ENCODE peak calls at places on chromosomes 1 and 21, in seven cellular contexts. One of them, this sample, is unnamed.
A peak's percentile ranks its signal among the peaks of the same experiment; 100 is the strongest.

GRCh38 chr1:228735871-228736586 is 750 bp downstream of the RHOU start:
- DNase-seq in AG09309: no peak
- DNase-seq in neural progenitor cell: peak; percentile 58
- DNase-seq in mucosa of descending colon: peak; percentile 66
- DNase-seq in IMR-90: peak; percentile 15
- DNase-seq in RWPE1: peak; percentile 5
- DNase-seq in OCI-LY7: no peak
- DNase-seq in this sample: no peak

GRCh38 chr1:5728956-5729355 is 263.3 kb downstream of the NPHP4 start:
- DNase-seq in AG09309: no peak
- DNase-seq in neural progenitor cell: no peak
- DNase-seq in mucosa of descending colon: no peak
- DNase-seq in IMR-90: no peak
- DNase-seq in RWPE1: no peak
- DNase-seq in OCI-LY7: no peak
- DNase-seq in this sample: no peak

GRCh38 chr1:221923921-221924598 is 182.2 kb upstream of the DUSP10 start:
- DNase-seq in AG09309: peak; percentile 71
- DNase-seq in neural progenitor cell: no peak
- DNase-seq in mucosa of descending colon: no peak
- DNase-seq in IMR-90: peak; percentile 59
- DNase-seq in RWPE1: no peak
- DNase-seq in OCI-LY7: no peak
- DNase-seq in this sample: no peak

GRCh38 chr1:118300808-118301207 is 115.8 kb upstream of the SPAG17 start:
- DNase-seq in AG09309: no peak
- DNase-seq in neural progenitor cell: peak; percentile 22
- DNase-seq in mucosa of descending colon: no peak
- DNase-seq in IMR-90: no peak
- DNase-seq in RWPE1: no peak
- DNase-seq in OCI-LY7: no peak
- DNase-seq in this sample: no peak

GRCh38 chr1:226816585-226816984 is 53.8 kb upstream of the PSEN2 start:
- DNase-seq in AG09309: no peak
- DNase-seq in neural progenitor cell: no peak
- DNase-seq in mucosa of descending colon: no peak
- DNase-seq in IMR-90: peak; percentile 84
- DNase-seq in RWPE1: no peak
- DNase-seq in OCI-LY7: no peak
- DNase-seq in this sample: no peak

GRCh38 chr1:4970532-4970931 is 316.1 kb downstream of the AJAP1 start:
- DNase-seq in AG09309: no peak
- DNase-seq in neural progenitor cell: no peak
- DNase-seq in mucosa of descending colon: no peak
- DNase-seq in IMR-90: no peak
- DNase-seq in RWPE1: no peak
- DNase-seq in OCI-LY7: no peak
- DNase-seq in this sample: no peak

GRCh38 chr1:89198500-89199072 is at the start of gene GBP4:
- DNase-seq in AG09309: peak; percentile 8
- DNase-seq in neural progenitor cell: no peak
- DNase-seq in mucosa of descending colon: peak; percentile 76
- DNase-seq in IMR-90: peak; percentile 3
- DNase-seq in RWPE1: peak; percentile 15
- DNase-seq in OCI-LY7: no peak
- DNase-seq in this sample: no peak

GRCh38 chr1:25661043-25661807 is 44.6 kb downstream of the MAN1C1 start:
- DNase-seq in AG09309: no peak
- DNase-seq in neural progenitor cell: peak; percentile 58
- DNase-seq in mucosa of descending colon: no peak
- DNase-seq in IMR-90: peak; percentile 57
- DNase-seq in RWPE1: no peak
- DNase-seq in OCI-LY7: no peak
- DNase-seq in this sample: no peak

GRCh38 chr1:25707280-25708016 is 90.9 kb downstream of the MAN1C1 start:
- DNase-seq in AG09309: peak; percentile 44
- DNase-seq in neural progenitor cell: peak; percentile 50
- DNase-seq in mucosa of descending colon: no peak
- DNase-seq in IMR-90: peak; percentile 40
- DNase-seq in RWPE1: no peak
- DNase-seq in OCI-LY7: no peak
- DNase-seq in this sample: peak; percentile 59

GRCh38 chr1:152026895-152027294 is 9.9 kb downstream of the S100A11 start:
- DNase-seq in AG09309: no peak
- DNase-seq in neural progenitor cell: no peak
- DNase-seq in mucosa of descending colon: no peak
- DNase-seq in IMR-90: peak; percentile 48
- DNase-seq in RWPE1: no peak
- DNase-seq in OCI-LY7: no peak
- DNase-seq in this sample: no peak

GRCh38 chr21:45954271-45954670 is 27.3 kb upstream of the COL6A1 start:
- DNase-seq in AG09309: peak; percentile 42
- DNase-seq in neural progenitor cell: no peak
- DNase-seq in mucosa of descending colon: no peak
- DNase-seq in IMR-90: no peak
- DNase-seq in RWPE1: no peak
- DNase-seq in OCI-LY7: no peak
- DNase-seq in this sample: no peak
- TF ChIP-seq CTCF in AG09309: peak; percentile 53
- TF ChIP-seq CTCF in neural progenitor cell: peak; percentile 26
- TF ChIP-seq CTCF in mucosa of descending colon: no peak
- TF ChIP-seq CTCF in IMR-90: peak; percentile 15
- TF ChIP-seq CTCF in RWPE1: no peak
- TF ChIP-seq CTCF in OCI-LY7: no peak
- TF ChIP-seq CTCF in this sample: peak; percentile 54

GRCh38 chr21:45595574-45596295 is 47.8 kb upstream of the PCBP3 start:
- DNase-seq in AG09309: no peak
- DNase-seq in neural progenitor cell: no peak
- DNase-seq in mucosa of descending colon: no peak
- DNase-seq in IMR-90: no peak
- DNase-seq in RWPE1: no peak
- DNase-seq in OCI-LY7: no peak
- DNase-seq in this sample: no peak

GRCh38 chr21:45598666-45599065 is 44.9 kb upstream of the PCBP3 start:
- DNase-seq in AG09309: no peak
- DNase-seq in neural progenitor cell: no peak
- DNase-seq in mucosa of descending colon: no peak
- DNase-seq in IMR-90: no peak
- DNase-seq in RWPE1: no peak
- DNase-seq in OCI-LY7: no peak
- DNase-seq in this sample: no peak

GRCh38 chr21:45598109-45598508 is 45.4 kb upstream of the PCBP3 start:
- DNase-seq in AG09309: no peak
- DNase-seq in neural progenitor cell: no peak
- DNase-seq in mucosa of descending colon: no peak
- DNase-seq in IMR-90: no peak
- DNase-seq in RWPE1: no peak
- DNase-seq in OCI-LY7: no peak
- DNase-seq in this sample: no peak

GRCh38 chr21:45594721-45595489 is 48.6 kb upstream of the PCBP3 start:
- DNase-seq in AG09309: no peak
- DNase-seq in neural progenitor cell: no peak
- DNase-seq in mucosa of descending colon: no peak
- DNase-seq in IMR-90: no peak
- DNase-seq in RWPE1: no peak
- DNase-seq in OCI-LY7: no peak
- DNase-seq in this sample: no peak

DNA sequence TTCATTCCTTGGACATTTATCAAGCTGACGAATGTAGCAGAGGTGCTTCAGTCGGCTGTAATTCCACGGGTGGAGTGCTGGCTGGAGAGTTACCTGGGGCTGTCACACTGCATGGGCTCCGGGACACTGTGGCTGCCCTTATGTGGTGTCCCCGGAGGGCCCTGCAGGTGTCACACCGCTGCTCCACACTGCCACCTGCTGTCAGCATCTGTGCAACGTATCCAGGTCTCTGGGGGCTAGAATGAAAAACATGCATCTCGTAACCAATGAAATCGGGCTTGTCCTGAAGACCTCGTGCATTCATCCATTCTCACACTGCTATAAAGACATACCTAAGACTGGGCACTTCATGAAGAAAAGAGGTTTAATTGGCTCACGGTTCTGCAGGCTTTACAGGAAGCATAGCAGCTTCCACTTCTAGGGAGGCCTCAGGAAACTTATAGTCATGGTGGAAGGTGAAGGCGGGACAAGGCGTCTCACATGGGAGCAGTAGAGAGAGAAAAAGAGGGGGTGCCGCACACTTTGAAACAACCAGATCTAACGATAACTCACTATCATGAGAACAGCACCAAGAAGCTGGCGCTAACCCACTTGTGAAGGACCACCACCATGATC is 46.7 kb upstream of the PCBP3 start:
- DNase-seq in AG09309: no peak
- DNase-seq in neural progenitor cell: peak; percentile 83
- DNase-seq in mucosa of descending colon: peak; percentile 74
- DNase-seq in IMR-90: peak; percentile 28
- DNase-seq in RWPE1: peak; percentile 57
- DNase-seq in OCI-LY7: peak; percentile 73
- DNase-seq in this sample: no peak
- TF ChIP-seq CTCF in AG09309: peak; percentile 93
- TF ChIP-seq CTCF in neural progenitor cell: peak; percentile 85
- TF ChIP-seq CTCF in mucosa of descending colon: peak; percentile 79
- TF ChIP-seq CTCF in IMR-90: peak; percentile 82
- TF ChIP-seq CTCF in RWPE1: peak; percentile 85
- TF ChIP-seq CTCF in OCI-LY7: peak; percentile 84
- TF ChIP-seq CTCF in this sample: peak; percentile 87

DNA sequence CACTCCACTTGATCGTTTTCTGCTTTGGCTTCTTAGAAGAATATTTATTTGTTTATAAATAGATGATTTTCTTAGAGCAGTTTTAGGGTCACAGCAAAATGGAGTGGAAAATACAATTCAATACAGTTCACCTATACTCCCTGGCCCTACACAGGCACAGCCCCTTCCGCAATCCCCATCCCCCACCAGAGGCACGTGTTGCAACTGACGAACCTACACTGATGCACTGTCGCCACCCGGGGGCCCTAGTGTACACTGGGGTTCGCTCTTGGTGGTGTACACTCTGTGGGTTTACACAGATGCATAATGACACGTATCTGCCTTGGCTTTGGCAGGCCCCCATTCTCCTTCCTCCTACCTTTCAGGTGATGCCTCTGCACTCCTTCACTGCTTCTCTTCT is 8.0 kb downstream of the ECHDC2 start:
- DNase-seq in AG09309: no peak
- DNase-seq in neural progenitor cell: peak; percentile 68
- DNase-seq in mucosa of descending colon: no peak
- DNase-seq in IMR-90: no peak
- DNase-seq in RWPE1: no peak
- DNase-seq in OCI-LY7: peak; percentile 25
- DNase-seq in this sample: no peak
- TF ChIP-seq CTCF in AG09309: no peak
- TF ChIP-seq CTCF in neural progenitor cell: peak; percentile 48
- TF ChIP-seq CTCF in mucosa of descending colon: no peak
- TF ChIP-seq CTCF in IMR-90: no peak
- TF ChIP-seq CTCF in RWPE1: no peak
- TF ChIP-seq CTCF in OCI-LY7: peak; percentile 48
- TF ChIP-seq CTCF in this sample: no peak

GRCh38 chr1:206728588-206728987 is 42.0 kb upstream of the IL19 start:
- DNase-seq in AG09309: no peak
- DNase-seq in neural progenitor cell: no peak
- DNase-seq in mucosa of descending colon: no peak
- DNase-seq in IMR-90: no peak
- DNase-seq in RWPE1: no peak
- DNase-seq in OCI-LY7: no peak
- DNase-seq in this sample: no peak

GRCh38 chr1:206722751-206723499 is 38.2 kb downstream of the MAPKAPK2 start:
- DNase-seq in AG09309: no peak
- DNase-seq in neural progenitor cell: no peak
- DNase-seq in mucosa of descending colon: no peak
- DNase-seq in IMR-90: no peak
- DNase-seq in RWPE1: no peak
- DNase-seq in OCI-LY7: no peak
- DNase-seq in this sample: no peak

GRCh38 chr1:206723500-206724472 is 39.1 kb downstream of the MAPKAPK2 start:
- DNase-seq in AG09309: peak; percentile 78
- DNase-seq in neural progenitor cell: peak; percentile 34
- DNase-seq in mucosa of descending colon: no peak
- DNase-seq in IMR-90: peak; percentile 86
- DNase-seq in RWPE1: peak; percentile 92
- DNase-seq in OCI-LY7: no peak
- DNase-seq in this sample: peak; percentile 67

GRCh38 chr1:206727981-206728380 is 42.6 kb upstream of the IL19 start:
- DNase-seq in AG09309: no peak
- DNase-seq in neural progenitor cell: no peak
- DNase-seq in mucosa of descending colon: no peak
- DNase-seq in IMR-90: no peak
- DNase-seq in RWPE1: no peak
- DNase-seq in OCI-LY7: no peak
- DNase-seq in this sample: no peak

DNA sequence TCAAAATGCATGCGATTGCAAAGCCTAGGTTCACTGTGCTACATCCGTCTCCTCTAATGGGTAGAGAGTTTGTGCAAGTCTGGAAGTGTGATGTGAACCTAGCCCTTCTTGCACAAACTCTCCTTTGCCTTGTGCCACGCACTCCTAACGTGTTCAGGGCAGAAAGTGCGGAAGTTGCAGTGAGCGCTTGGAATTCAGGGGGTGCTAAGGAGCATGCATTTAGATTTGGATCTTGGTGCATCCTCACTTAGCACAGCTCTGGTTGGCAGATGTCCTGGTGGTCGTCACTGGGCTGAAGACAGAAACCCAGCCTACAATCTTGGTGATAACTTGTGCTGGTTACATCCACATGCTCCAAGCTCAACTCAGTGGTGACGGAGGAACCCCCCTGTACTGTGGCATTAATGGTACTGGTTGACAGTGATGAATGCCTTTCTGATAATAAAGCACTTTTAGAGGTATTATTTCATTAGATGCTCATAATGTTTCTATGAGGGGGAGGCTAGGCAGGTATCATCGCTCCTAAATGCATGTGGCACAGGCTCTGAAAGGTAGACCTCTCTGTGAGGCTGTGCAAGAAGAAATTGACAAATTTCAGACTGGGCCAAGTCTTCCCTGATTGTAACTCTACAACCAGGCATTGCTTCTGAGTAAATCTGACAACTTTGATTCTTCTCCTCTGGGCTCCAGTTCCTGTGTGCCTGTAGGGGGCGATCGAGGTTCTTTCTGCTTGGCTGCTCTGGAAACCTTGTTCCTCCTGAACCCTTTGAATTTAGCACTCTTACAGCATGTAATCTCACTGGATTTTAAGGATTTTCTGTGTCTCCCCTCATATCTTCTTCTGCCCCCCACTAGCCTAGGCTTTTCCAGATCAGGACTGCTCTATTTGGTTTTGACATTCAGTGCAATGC is 40.6 kb downstream of the MAPKAPK2 start:
- DNase-seq in AG09309: no peak
- DNase-seq in neural progenitor cell: peak; percentile 65
- DNase-seq in mucosa of descending colon: no peak
- DNase-seq in IMR-90: peak; percentile 51
- DNase-seq in RWPE1: no peak
- DNase-seq in OCI-LY7: peak; percentile 68
- DNase-seq in this sample: no peak
- TF ChIP-seq CTCF in AG09309: peak; percentile 79
- TF ChIP-seq CTCF in neural progenitor cell: peak; percentile 75
- TF ChIP-seq CTCF in mucosa of descending colon: peak; percentile 40
- TF ChIP-seq CTCF in IMR-90: peak; percentile 62
- TF ChIP-seq CTCF in RWPE1: no peak
- TF ChIP-seq CTCF in OCI-LY7: peak; percentile 84
- TF ChIP-seq CTCF in this sample: peak; percentile 72

GRCh38 chr1:28338897-28339296 is 10.1 kb downstream of the MED18 start:
- DNase-seq in AG09309: no peak
- DNase-seq in neural progenitor cell: no peak
- DNase-seq in mucosa of descending colon: no peak
- DNase-seq in IMR-90: no peak
- DNase-seq in RWPE1: no peak
- DNase-seq in OCI-LY7: no peak
- DNase-seq in this sample: no peak
- TF ChIP-seq CTCF in AG09309: no peak
- TF ChIP-seq CTCF in neural progenitor cell: no peak
- TF ChIP-seq CTCF in mucosa of descending colon: no peak
- TF ChIP-seq CTCF in IMR-90: no peak
- TF ChIP-seq CTCF in RWPE1: no peak
- TF ChIP-seq CTCF in OCI-LY7: no peak
- TF ChIP-seq CTCF in this sample: no peak

GRCh38 chr1:106926748-106927582 is 129.5 kb upstream of the PRMT6 start:
- DNase-seq in AG09309: no peak
- DNase-seq in neural progenitor cell: no peak
- DNase-seq in mucosa of descending colon: no peak
- DNase-seq in IMR-90: peak; percentile 23
- DNase-seq in RWPE1: peak; percentile 4
- DNase-seq in OCI-LY7: no peak
- DNase-seq in this sample: no peak
- TF ChIP-seq CTCF in AG09309: no peak
- TF ChIP-seq CTCF in neural progenitor cell: no peak
- TF ChIP-seq CTCF in mucosa of descending colon: no peak
- TF ChIP-seq CTCF in IMR-90: no peak
- TF ChIP-seq CTCF in RWPE1: no peak
- TF ChIP-seq CTCF in OCI-LY7: no peak
- TF ChIP-seq CTCF in this sample: no peak